ENCODE peak calls at places on chromosomes 4 and X, in nine cellular contexts. One of them, this sample, is unnamed.

GRCh38 chrX:40127052-40127451 is 29.3 kb upstream of the BCOR start:
- DNase-seq in lower lobe of right lung: no peak
- DNase-seq in bronchial epithelial cell: no peak
- DNase-seq in upper lobe of left lung: no peak
- DNase-seq in GM12865: peak; percentile 55
- DNase-seq in fibroblast of mammary gland: no peak
- DNase-seq in Panc1: no peak
- DNase-seq in progenitor cell of endocrine pancreas: no peak
- DNase-seq in mammary epithelial cell: no peak
- DNase-seq in this sample: no peak

GRCh38 chr4:99834569-99834968 is 17.9 kb downstream of the DAPP1 start:
- DNase-seq in lower lobe of right lung: no peak
- DNase-seq in bronchial epithelial cell: no peak
- DNase-seq in upper lobe of left lung: no peak
- DNase-seq in GM12865: no peak
- DNase-seq in fibroblast of mammary gland: no peak
- DNase-seq in Panc1: no peak
- DNase-seq in progenitor cell of endocrine pancreas: no peak
- DNase-seq in mammary epithelial cell: no peak
- DNase-seq in this sample: no peak

GRCh38 chrX:72128881-72129280 is 2.8 kb downstream of the RTL5 start:
- DNase-seq in lower lobe of right lung: no peak
- DNase-seq in bronchial epithelial cell: no peak
- DNase-seq in upper lobe of left lung: no peak
- DNase-seq in GM12865: peak; percentile 18
- DNase-seq in fibroblast of mammary gland: peak; percentile 18
- DNase-seq in Panc1: no peak
- DNase-seq in progenitor cell of endocrine pancreas: no peak
- DNase-seq in mammary epithelial cell: no peak
- DNase-seq in this sample: no peak

GRCh38 chrX:49230500-49231232 is 2.5 kb downstream of the CACNA1F start:
- DNase-seq in lower lobe of right lung: peak; percentile 93
- DNase-seq in bronchial epithelial cell: peak; percentile 49
- DNase-seq in upper lobe of left lung: peak; percentile 93
- DNase-seq in GM12865: peak; percentile 72
- DNase-seq in fibroblast of mammary gland: peak; percentile 4
- DNase-seq in Panc1: no peak
- DNase-seq in progenitor cell of endocrine pancreas: peak; percentile 20
- DNase-seq in mammary epithelial cell: no peak
- DNase-seq in this sample: no peak

GRCh38 chrX:103417933-103418332 is 41.6 kb downstream of the BEX3 start:
- DNase-seq in lower lobe of right lung: no peak
- DNase-seq in bronchial epithelial cell: no peak
- DNase-seq in upper lobe of left lung: no peak
- DNase-seq in GM12865: no peak
- DNase-seq in fibroblast of mammary gland: peak; percentile 61
- DNase-seq in Panc1: no peak
- DNase-seq in progenitor cell of endocrine pancreas: no peak
- DNase-seq in mammary epithelial cell: no peak
- DNase-seq in this sample: no peak

GRCh38 chr4:117429061-117429460 is 343.7 kb upstream of the TRAM1L1 start:
- DNase-seq in lower lobe of right lung: no peak
- DNase-seq in bronchial epithelial cell: no peak
- DNase-seq in upper lobe of left lung: no peak
- DNase-seq in GM12865: peak; percentile 7
- DNase-seq in fibroblast of mammary gland: no peak
- DNase-seq in Panc1: no peak
- DNase-seq in progenitor cell of endocrine pancreas: no peak
- DNase-seq in mammary epithelial cell: no peak
- DNase-seq in this sample: no peak

GRCh38 chr4:42371306-42372063 is 25.8 kb upstream of the SHISA3 start:
- DNase-seq in lower lobe of right lung: no peak
- DNase-seq in bronchial epithelial cell: peak; percentile 64
- DNase-seq in upper lobe of left lung: no peak
- DNase-seq in GM12865: peak; percentile 75
- DNase-seq in fibroblast of mammary gland: peak; percentile 68
- DNase-seq in Panc1: peak; percentile 13
- DNase-seq in progenitor cell of endocrine pancreas: no peak
- DNase-seq in mammary epithelial cell: peak; percentile 9
- DNase-seq in this sample: peak; percentile 25

GRCh38 chr4:167452922-167453321 is 218.6 kb upstream of the SPOCK3 start:
- DNase-seq in lower lobe of right lung: no peak
- DNase-seq in bronchial epithelial cell: no peak
- DNase-seq in upper lobe of left lung: no peak
- DNase-seq in GM12865: no peak
- DNase-seq in fibroblast of mammary gland: no peak
- DNase-seq in Panc1: no peak
- DNase-seq in progenitor cell of endocrine pancreas: no peak
- DNase-seq in mammary epithelial cell: no peak
- DNase-seq in this sample: no peak

GRCh38 chr4:52670121-52670520 is 11.0 kb upstream of the USP46 start:
- DNase-seq in lower lobe of right lung: no peak
- DNase-seq in bronchial epithelial cell: no peak
- DNase-seq in upper lobe of left lung: no peak
- DNase-seq in GM12865: no peak
- DNase-seq in fibroblast of mammary gland: no peak
- DNase-seq in Panc1: no peak
- DNase-seq in progenitor cell of endocrine pancreas: no peak
- DNase-seq in mammary epithelial cell: peak; percentile 63
- DNase-seq in this sample: no peak

GRCh38 chr4:52664479-52664878 is 5.4 kb upstream of the USP46 start:
- DNase-seq in lower lobe of right lung: no peak
- DNase-seq in bronchial epithelial cell: no peak
- DNase-seq in upper lobe of left lung: no peak
- DNase-seq in GM12865: no peak
- DNase-seq in fibroblast of mammary gland: no peak
- DNase-seq in Panc1: no peak
- DNase-seq in progenitor cell of endocrine pancreas: no peak
- DNase-seq in mammary epithelial cell: no peak
- DNase-seq in this sample: no peak

GRCh38 chr4:52661966-52662705 is 3.0 kb upstream of the USP46 start:
- DNase-seq in lower lobe of right lung: no peak
- DNase-seq in bronchial epithelial cell: peak; percentile 74
- DNase-seq in upper lobe of left lung: no peak
- DNase-seq in GM12865: no peak
- DNase-seq in fibroblast of mammary gland: no peak
- DNase-seq in Panc1: no peak
- DNase-seq in progenitor cell of endocrine pancreas: no peak
- DNase-seq in mammary epithelial cell: peak; percentile 39
- DNase-seq in this sample: no peak

GRCh38 chr4:52660643-52661042 is 1.5 kb upstream of the USP46 start:
- DNase-seq in lower lobe of right lung: no peak
- DNase-seq in bronchial epithelial cell: no peak
- DNase-seq in upper lobe of left lung: no peak
- DNase-seq in GM12865: no peak
- DNase-seq in fibroblast of mammary gland: no peak
- DNase-seq in Panc1: no peak
- DNase-seq in progenitor cell of endocrine pancreas: no peak
- DNase-seq in mammary epithelial cell: no peak
- DNase-seq in this sample: no peak

DNA sequence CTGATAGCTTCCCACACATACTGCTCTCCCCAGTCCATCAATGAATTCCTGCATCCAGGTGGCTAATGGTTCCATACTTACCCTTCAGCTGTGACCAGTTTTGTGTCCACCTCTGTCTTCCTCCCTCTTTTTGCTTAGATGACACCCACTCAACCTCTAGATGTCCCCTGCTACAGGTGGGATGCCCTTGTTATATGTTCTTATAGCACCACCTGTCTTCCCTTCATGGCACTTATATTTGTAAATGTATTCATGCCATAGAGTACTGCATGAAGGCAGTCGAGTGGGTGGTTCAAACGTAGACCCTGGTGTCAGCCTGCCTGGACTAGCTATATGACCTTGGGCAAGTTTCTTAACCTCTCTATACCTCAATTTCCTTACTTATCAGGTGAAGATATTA is 6.5 kb upstream of the USP46 start:
- DNase-seq in lower lobe of right lung: no peak
- DNase-seq in bronchial epithelial cell: peak; percentile 42
- DNase-seq in upper lobe of left lung: no peak
- DNase-seq in GM12865: peak; percentile 63
- DNase-seq in fibroblast of mammary gland: no peak
- DNase-seq in Panc1: peak; percentile 24
- DNase-seq in progenitor cell of endocrine pancreas: no peak
- DNase-seq in mammary epithelial cell: no peak
- DNase-seq in this sample: no peak
- TF ChIP-seq CTCF in lower lobe of right lung: peak; percentile 14
- TF ChIP-seq CTCF in bronchial epithelial cell: peak; percentile 22
- TF ChIP-seq CTCF in upper lobe of left lung: no peak
- TF ChIP-seq CTCF in GM12865: peak; percentile 32
- TF ChIP-seq CTCF in fibroblast of mammary gland: peak; percentile 14
- TF ChIP-seq CTCF in Panc1: peak; percentile 46
- TF ChIP-seq CTCF in progenitor cell of endocrine pancreas: no peak
- TF ChIP-seq CTCF in mammary epithelial cell: peak; percentile 51
- TF ChIP-seq CTCF in this sample: peak; percentile 42

GRCh38 chrX:119784747-119785446 is 6.5 kb downstream of the RPL39 start:
- DNase-seq in lower lobe of right lung: no peak
- DNase-seq in bronchial epithelial cell: no peak
- DNase-seq in upper lobe of left lung: peak; percentile 34
- DNase-seq in GM12865: peak; percentile 59
- DNase-seq in fibroblast of mammary gland: peak; percentile 40
- DNase-seq in Panc1: peak; percentile 38
- DNase-seq in progenitor cell of endocrine pancreas: no peak
- DNase-seq in mammary epithelial cell: no peak
- DNase-seq in this sample: no peak
- TF ChIP-seq CTCF in lower lobe of right lung: peak; percentile 41
- TF ChIP-seq CTCF in bronchial epithelial cell: peak; percentile 51
- TF ChIP-seq CTCF in upper lobe of left lung: peak; percentile 47
- TF ChIP-seq CTCF in GM12865: peak; percentile 62
- TF ChIP-seq CTCF in fibroblast of mammary gland: peak; percentile 57
- TF ChIP-seq CTCF in Panc1: peak; percentile 82
- TF ChIP-seq CTCF in progenitor cell of endocrine pancreas: peak; percentile 45
- TF ChIP-seq CTCF in mammary epithelial cell: peak; percentile 55
- TF ChIP-seq CTCF in this sample: peak; percentile 48

DNA sequence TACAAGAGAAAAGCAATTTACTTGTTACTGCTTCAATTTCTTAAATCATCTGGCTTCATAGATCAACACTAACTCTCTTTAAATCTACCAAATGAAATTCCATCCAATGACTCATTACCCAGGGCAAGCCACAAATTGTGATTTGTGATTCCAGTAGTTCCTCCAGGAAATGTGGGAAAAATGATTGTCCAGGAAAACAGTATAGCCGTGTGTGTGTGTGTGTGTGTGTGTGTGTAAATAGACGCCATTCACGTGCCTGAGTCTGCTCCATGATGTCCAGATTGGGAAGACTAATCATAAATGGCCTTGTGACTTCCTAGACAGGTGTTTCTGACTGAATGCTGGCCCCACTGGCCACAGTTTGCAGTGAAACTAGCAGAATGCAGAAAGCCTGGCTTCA is 121.3 kb downstream of the HS6ST2 start:
- DNase-seq in lower lobe of right lung: no peak
- DNase-seq in bronchial epithelial cell: peak; percentile 68
- DNase-seq in upper lobe of left lung: no peak
- DNase-seq in GM12865: no peak
- DNase-seq in fibroblast of mammary gland: peak; percentile 79
- DNase-seq in Panc1: no peak
- DNase-seq in progenitor cell of endocrine pancreas: no peak
- DNase-seq in mammary epithelial cell: peak; percentile 19
- DNase-seq in this sample: no peak
- TF ChIP-seq CTCF in lower lobe of right lung: no peak
- TF ChIP-seq CTCF in bronchial epithelial cell: no peak
- TF ChIP-seq CTCF in upper lobe of left lung: no peak
- TF ChIP-seq CTCF in GM12865: no peak
- TF ChIP-seq CTCF in fibroblast of mammary gland: no peak
- TF ChIP-seq CTCF in Panc1: no peak
- TF ChIP-seq CTCF in progenitor cell of endocrine pancreas: no peak
- TF ChIP-seq CTCF in mammary epithelial cell: no peak
- TF ChIP-seq CTCF in this sample: no peak

GRCh38 chr4:21790437-21791029 is 158.0 kb downstream of the KCNIP4 start:
- DNase-seq in lower lobe of right lung: no peak
- DNase-seq in bronchial epithelial cell: peak; percentile 42
- DNase-seq in upper lobe of left lung: no peak
- DNase-seq in GM12865: peak; percentile 30
- DNase-seq in fibroblast of mammary gland: peak; percentile 64
- DNase-seq in Panc1: no peak
- DNase-seq in progenitor cell of endocrine pancreas: no peak
- DNase-seq in mammary epithelial cell: peak; percentile 30
- DNase-seq in this sample: no peak
- TF ChIP-seq CTCF in lower lobe of right lung: peak; percentile 32
- TF ChIP-seq CTCF in bronchial epithelial cell: peak; percentile 33
- TF ChIP-seq CTCF in upper lobe of left lung: no peak
- TF ChIP-seq CTCF in GM12865: peak; percentile 25
- TF ChIP-seq CTCF in fibroblast of mammary gland: peak; percentile 39
- TF ChIP-seq CTCF in Panc1: peak; percentile 30
- TF ChIP-seq CTCF in progenitor cell of endocrine pancreas: peak; percentile 78
- TF ChIP-seq CTCF in mammary epithelial cell: peak; percentile 45
- TF ChIP-seq CTCF in this sample: peak; percentile 58

GRCh38 chr4:107757860-107758476 is 37.9 kb upstream of the PAPSS1 start:
- DNase-seq in lower lobe of right lung: no peak
- DNase-seq in bronchial epithelial cell: peak; percentile 55
- DNase-seq in upper lobe of left lung: no peak
- DNase-seq in GM12865: peak; percentile 18
- DNase-seq in fibroblast of mammary gland: peak; percentile 55
- DNase-seq in Panc1: no peak
- DNase-seq in progenitor cell of endocrine pancreas: no peak
- DNase-seq in mammary epithelial cell: no peak
- DNase-seq in this sample: no peak
- TF ChIP-seq CTCF in lower lobe of right lung: peak; percentile 62
- TF ChIP-seq CTCF in bronchial epithelial cell: peak; percentile 13
- TF ChIP-seq CTCF in upper lobe of left lung: peak; percentile 51
- TF ChIP-seq CTCF in GM12865: peak; percentile 15
- TF ChIP-seq CTCF in fibroblast of mammary gland: peak; percentile 42
- TF ChIP-seq CTCF in Panc1: peak; percentile 52
- TF ChIP-seq CTCF in progenitor cell of endocrine pancreas: peak; percentile 68
- TF ChIP-seq CTCF in mammary epithelial cell: peak; percentile 45
- TF ChIP-seq CTCF in this sample: peak; percentile 51

GRCh38 chr4:102620697-102621497 is 119.7 kb downstream of the NFKB1 start:
- DNase-seq in lower lobe of right lung: no peak
- DNase-seq in bronchial epithelial cell: peak; percentile 78
- DNase-seq in upper lobe of left lung: peak; percentile 40
- DNase-seq in GM12865: peak; percentile 64
- DNase-seq in fibroblast of mammary gland: peak; percentile 74
- DNase-seq in Panc1: peak; percentile 75
- DNase-seq in progenitor cell of endocrine pancreas: peak; percentile 13
- DNase-seq in mammary epithelial cell: peak; percentile 71
- DNase-seq in this sample: no peak

GRCh38 chr4:102627831-102628523 is 126.8 kb downstream of the NFKB1 start:
- DNase-seq in lower lobe of right lung: no peak
- DNase-seq in bronchial epithelial cell: peak; percentile 98
- DNase-seq in upper lobe of left lung: no peak
- DNase-seq in GM12865: no peak
- DNase-seq in fibroblast of mammary gland: peak; percentile 88
- DNase-seq in Panc1: no peak
- DNase-seq in progenitor cell of endocrine pancreas: no peak
- DNase-seq in mammary epithelial cell: peak; percentile 97
- DNase-seq in this sample: no peak

GRCh38 chr4:102625232-102625930 is 124.2 kb downstream of the NFKB1 start:
- DNase-seq in lower lobe of right lung: peak; percentile 51
- DNase-seq in bronchial epithelial cell: peak; percentile 54
- DNase-seq in upper lobe of left lung: peak; percentile 45
- DNase-seq in GM12865: peak; percentile 81
- DNase-seq in fibroblast of mammary gland: peak; percentile 65
- DNase-seq in Panc1: no peak
- DNase-seq in progenitor cell of endocrine pancreas: no peak
- DNase-seq in mammary epithelial cell: peak; percentile 50
- DNase-seq in this sample: no peak

DNA sequence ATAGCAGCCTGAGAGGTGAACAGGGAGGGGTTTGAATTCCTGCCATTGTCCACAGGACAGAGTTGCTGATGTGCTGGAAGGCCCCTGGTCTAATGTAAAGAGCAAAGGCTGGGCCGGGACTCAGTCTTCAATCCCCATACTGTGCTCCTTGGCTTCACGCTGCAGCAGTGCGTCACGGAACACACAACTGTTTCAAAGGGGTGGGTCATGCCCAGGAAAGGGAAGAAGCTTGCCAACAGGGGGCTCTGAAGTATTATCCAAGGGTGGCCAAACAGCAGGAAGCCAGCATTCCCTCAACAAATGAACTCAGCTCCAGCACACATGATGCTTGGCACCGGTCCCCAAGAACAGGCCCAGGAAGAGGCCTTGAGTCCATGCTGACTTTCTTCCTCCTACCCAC is 122.5 kb downstream of the NFKB1 start:
- DNase-seq in lower lobe of right lung: no peak
- DNase-seq in bronchial epithelial cell: no peak
- DNase-seq in upper lobe of left lung: no peak
- DNase-seq in GM12865: no peak
- DNase-seq in fibroblast of mammary gland: peak; percentile 61
- DNase-seq in Panc1: no peak
- DNase-seq in progenitor cell of endocrine pancreas: no peak
- DNase-seq in mammary epithelial cell: no peak
- DNase-seq in this sample: no peak
- TF ChIP-seq CTCF in lower lobe of right lung: no peak
- TF ChIP-seq CTCF in bronchial epithelial cell: peak; percentile 8
- TF ChIP-seq CTCF in upper lobe of left lung: no peak
- TF ChIP-seq CTCF in GM12865: no peak
- TF ChIP-seq CTCF in fibroblast of mammary gland: peak; percentile 16
- TF ChIP-seq CTCF in Panc1: peak; percentile 34
- TF ChIP-seq CTCF in progenitor cell of endocrine pancreas: peak; percentile 41
- TF ChIP-seq CTCF in mammary epithelial cell: peak; percentile 32
- TF ChIP-seq CTCF in this sample: peak; percentile 12